ENCODE peak calls at places on chromosomes 13 and 19, in five cellular contexts. K, U, X, Q and S are unnamed samples.
A peak's percentile ranks its signal among the peaks of the same experiment; 100 is the strongest.

GRCh38 chr19:16326401-16327130 is 1.9 kb downstream of the KLF2 start:
- DNase-seq in K (no peak), U (no peak), X (no peak), Q (no peak), S (no peak)

GRCh38 chr13:30394798-30395191 is 27.5 kb upstream of the UBE2L5 start:
- DNase-seq in K (no peak), U (peak; percentile 37), X (no peak), Q (peak; percentile 48), S (no peak)

GRCh38 chr19:16594131-16594586 is 21.9 kb upstream of the SLC35E1 start:
- DNase-seq in K (no peak), U (peak; percentile 63), X (peak; percentile 37), Q (no peak), S (no peak)

GRCh38 chr13:49637989-49638388 is 9.7 kb downstream of the ARL11 start:
- DNase-seq in K (no peak), U (no peak), X (no peak), Q (no peak), S (no peak)

GRCh38 chr19:4172861-4173473 is 9.4 kb downstream of the SIRT6 start:
- DNase-seq in K (no peak), U (peak; percentile 19), X (peak; percentile 67), Q (peak; percentile 24), S (peak; percentile 64)

GRCh38 chr13:44764334-44764733 is 188.2 kb upstream of the TSC22D1 start:
- DNase-seq in K (no peak), U (peak; percentile 4), X (no peak), Q (no peak), S (no peak)

GRCh38 chr19:55956431-55956830 is 8.8 kb downstream of the NLRP8 start:
- DNase-seq in K (no peak), U (no peak), X (no peak), Q (no peak), S (no peak)

GRCh38 chr19:31675187-31675913 is 326.1 kb upstream of the TSHZ3 start:
- DNase-seq in K (no peak), U (no peak), X (no peak), Q (peak; percentile 73), S (no peak)

GRCh38 chr13:51801631-51802099 is 2.3 kb downstream of the DHRS12 start:
- DNase-seq in K (no peak), U (no peak), X (no peak), Q (no peak), S (no peak)

GRCh38 chr13:102693781-102694180 is 1.1 kb downstream of the METTL21C start:
- DNase-seq in K (no peak), U (peak; percentile 57), X (no peak), Q (peak; percentile 57), S (no peak)

GRCh38 chr19:11451942-11452813 is 16.7 kb downstream of the PRKCSH start:
- DNase-seq in K (no peak), U (no peak), X (no peak), Q (no peak), S (no peak)

GRCh38 chr13:98055623-98056022 is 87.3 kb upstream of the FARP1 start:
- DNase-seq in K (no peak), U (no peak), X (no peak), Q (no peak), S (no peak)

GRCh38 chr19:35528218-35529038 is at the start of gene SBSN:
- DNase-seq in K (no peak), U (no peak), X (no peak), Q (no peak), S (no peak)

GRCh38 chr19:4584670-4585460 is 25.4 kb upstream of the SEMA6B start:
- DNase-seq in K (no peak), U (no peak), X (no peak), Q (no peak), S (no peak)

GRCh38 chr13:22178878-22179277 is 508.0 kb downstream of the FGF9 start:
- DNase-seq in K (no peak), U (no peak), X (no peak), Q (no peak), S (no peak)

GRCh38 chr13:20924758-20925394 is 22.3 kb upstream of the XPO4 start:
- DNase-seq in K (no peak), U (peak; percentile 64), X (peak; percentile 48), Q (peak; percentile 86), S (no peak)